ENCODE peak calls at places on chromosomes 12 and 14, in eight cellular contexts. G is transverse colon, D is tibial artery, V is AG04450, H is T follicular helper cell, E is kidney tubule cell, U is kidney epithelial cell, P is heart right ventricle. O is an unnamed sample.
A peak's percentile ranks its signal among the peaks of the same experiment; 100 is the strongest.

GRCh38 chr12:24773996-24774395 is 174.9 kb downstream of the BCAT1 start:
- DNase-seq in P (no peak), V (no peak), U (no peak), H (no peak), D (no peak), E (no peak), G (no peak), O (no peak)

GRCh38 chr12:54352022-54352531 is 12.2 kb downstream of the GPR84 start:
- DNase-seq in G (peak; percentile 30), P (peak; percentile 48), E (peak; percentile 51), V (no peak), D (peak; percentile 73), H (peak; percentile 19), U (peak; percentile 31), O (peak; percentile 73)

GRCh38 chr12:45458854-45459807 is 243.2 kb downstream of the ANO6 start:
- DNase-seq in E (no peak), G (no peak), U (no peak), V (no peak), P (no peak), D (no peak), H (no peak), O (no peak)

GRCh38 chr14:73426877-73427276 is 31.5 kb downstream of the NUMB start:
- DNase-seq in G (no peak), D (no peak), V (no peak), H (no peak), U (no peak), P (no peak), E (peak; percentile 61), O (no peak)

GRCh38 chr14:74945852-74946658 is 9.3 kb downstream of the PGF start:
- DNase-seq in U (no peak), D (peak; percentile 87), G (peak; percentile 82), E (peak; percentile 66), H (peak; percentile 60), V (no peak), P (peak; percentile 76), O (peak; percentile 80)

GRCh38 chr12:20807192-20808080 is 3.1 kb upstream of the SLCO1B3 start:
- DNase-seq in G (no peak), D (no peak), H (no peak), E (no peak), U (no peak), V (no peak), P (peak; percentile 10), O (no peak)

GRCh38 chr12:24562761-24563392 is 386.0 kb downstream of the BCAT1 start:
- DNase-seq in V (no peak), H (no peak), D (peak; percentile 71), E (peak; percentile 21), G (peak; percentile 16), U (no peak), P (peak; percentile 40), O (peak; percentile 49)

GRCh38 chr12:89578499-89578898 is 52.7 kb upstream of the POC1B start:
- DNase-seq in H (no peak), E (no peak), D (no peak), G (no peak), P (no peak), V (no peak), U (no peak), O (no peak)

GRCh38 chr14:100364403-100364802 is 41.3 kb downstream of the SLC25A47 start:
- DNase-seq in G (no peak), H (no peak), V (no peak), E (no peak), U (no peak), P (no peak), D (no peak), O (no peak)

GRCh38 chr14:96574633-96575191 is 72.5 kb downstream of the PAPOLA start:
- DNase-seq in U (no peak), V (peak; percentile 52), D (no peak), P (no peak), H (no peak), E (peak; percentile 12), G (no peak), O (no peak)

GRCh38 chr14:54364555-54365415 is 32.0 kb upstream of the CDKN3 start:
- DNase-seq in P (peak; percentile 25), E (peak; percentile 64), D (peak; percentile 72), U (no peak), G (no peak), V (no peak), H (no peak), O (peak; percentile 63)

GRCh38 chr12:46342562-46343033 is 30.0 kb downstream of the SLC38A2 start:
- DNase-seq in P (no peak), E (peak; percentile 33), G (peak; percentile 15), H (peak; percentile 8), D (peak; percentile 63), U (no peak), V (no peak), O (no peak)

GRCh38 chr14:67335781-67336180 is 23.8 kb downstream of the ATP6V1D start:
- DNase-seq in G (no peak), D (no peak), U (no peak), E (peak; percentile 30), H (no peak), P (no peak), V (no peak), O (no peak)

GRCh38 chr12:124836759-124837158 is 26.9 kb downstream of the SCARB1 start:
- DNase-seq in G (no peak), D (no peak), U (no peak), V (no peak), H (no peak), E (no peak), P (no peak), O (no peak)

GRCh38 chr12:92600052-92600451 is 102.7 kb upstream of the PLEKHG7 start:
- DNase-seq in V (no peak), U (no peak), D (no peak), G (no peak), P (no peak), H (no peak), E (no peak), O (no peak)

GRCh38 chr14:105333613-105334364 is 19.2 kb downstream of the PACS2 start:
- DNase-seq in G (no peak), P (no peak), H (no peak), E (no peak), V (no peak), D (no peak), U (no peak), O (peak; percentile 70)

GRCh38 chr12:53053223-53054111 is 3.6 kb downstream of the TNS2 start:
- DNase-seq in D (peak; percentile 89), P (peak; percentile 57), U (no peak), G (peak; percentile 90), V (no peak), E (peak; percentile 77), H (peak; percentile 52), O (no peak)

GRCh38 chr12:27474344-27474743 is 27.8 kb downstream of the SMCO2 start:
- DNase-seq in G (no peak), E (peak; percentile 81), U (peak; percentile 66), P (no peak), V (peak; percentile 39), H (no peak), D (no peak), O (no peak)

GRCh38 chr14:30417121-30417520 is 141.8 kb upstream of the G2E3 start:
- DNase-seq in E (no peak), G (no peak), H (no peak), P (no peak), V (no peak), U (no peak), D (no peak), O (no peak)

GRCh38 chr12:13339538-13339937 is 143.0 kb downstream of the EMP1 start:
- DNase-seq in V (no peak), G (no peak), H (no peak), P (no peak), U (peak; percentile 83), D (no peak), E (peak; percentile 96), O (no peak)